ENCODE peak calls at places on chromosome 3, in eight cellular contexts. Z, G, W, X, Q, D, V and S are unnamed samples.

GRCh38 chr3:172622916-172623700 is 87.8 kb downstream of the NCEH1 start:
- ATAC-seq in V (no peak), X (no peak), W (no peak), Z (no peak), G (peak), Q (peak), D (peak), S (peak)

GRCh38 chr3:140216249-140216648 is 281.3 kb downstream of the CLSTN2 start:
- ATAC-seq in V (no peak), X (no peak), Q (no peak), D (no peak), G (peak), Z (no peak), W (no peak), S (no peak)

GRCh38 chr3:129424185-129424841 is 4.1 kb downstream of the EFCAB12 start:
- ATAC-seq in Q (no peak), V (no peak), G (peak), W (peak), Z (peak), X (peak), D (no peak), S (peak)

GRCh38 chr3:156694536-156694935 is 20.1 kb downstream of the TIPARP start:
- ATAC-seq in Q (no peak), V (no peak), W (no peak), D (no peak), X (no peak), Z (no peak), G (no peak), S (no peak)

GRCh38 chr3:146326875-146327543 is 76.1 kb upstream of the PLSCR4 start:
- ATAC-seq in V (peak), G (peak), X (no peak), D (peak), W (no peak), Q (no peak), Z (no peak), S (no peak)

GRCh38 chr3:136173939-136174338 is 22.2 kb downstream of the MSL2 start:
- ATAC-seq in W (no peak), Z (no peak), G (no peak), D (no peak), Q (no peak), X (no peak), V (no peak), S (no peak)

GRCh38 chr3:18758047-18758704 is 333.0 kb upstream of the SATB1 start:
- ATAC-seq in X (peak), Q (peak), Z (peak), G (peak), D (peak), V (no peak), W (peak), S (peak)

GRCh38 chr3:129793947-129794318 is 99.6 kb downstream of the TMCC1 start:
- ATAC-seq in Z (peak), X (no peak), W (peak), V (no peak), Q (no peak), D (peak), G (no peak), S (no peak)

GRCh38 chr3:187665764-187666402 is 4.3 kb downstream of the SST start:
- ATAC-seq in Q (no peak), D (no peak), V (no peak), X (no peak), G (no peak), Z (peak), W (no peak), S (peak)

GRCh38 chr3:71122641-71123040 is 460.9 kb downstream of the FOXP1 start:
- ATAC-seq in Q (no peak), V (no peak), W (no peak), X (no peak), Z (no peak), D (no peak), G (no peak), S (no peak)

GRCh38 chr3:177351757-177352158 is 154.5 kb upstream of the TBL1XR1 start:
- ATAC-seq in Z (peak), Q (no peak), X (peak), V (no peak), W (peak), D (no peak), G (no peak), S (peak)

GRCh38 chr3:12138044-12138443 is 20.7 kb downstream of the TIMP4 start:
- ATAC-seq in X (no peak), G (peak), Z (peak), D (peak), V (no peak), Q (no peak), W (no peak), S (peak)

GRCh38 chr3:112339609-112340008 is 6.7 kb downstream of the CD200 start:
- ATAC-seq in W (no peak), D (no peak), X (no peak), Q (no peak), Z (no peak), V (no peak), G (no peak), S (no peak)

GRCh38 chr3:170517251-170517945 is 68.5 kb downstream of the SLC7A14 start:
- ATAC-seq in G (no peak), Z (no peak), W (no peak), Q (no peak), X (no peak), V (no peak), D (no peak), S (no peak)

GRCh38 chr3:169133178-169134161 is 530.0 kb downstream of the MECOM start:
- ATAC-seq in G (no peak), W (no peak), Z (no peak), D (no peak), X (no peak), V (no peak), Q (no peak), S (no peak)

GRCh38 chr3:42501321-42501680 is 1.1 kb upstream of the VIPR1 start:
- ATAC-seq in D (no peak), V (no peak), Q (no peak), W (no peak), G (no peak), Z (peak), X (peak), S (no peak)

GRCh38 chr3:59386165-59386564 is 336.3 kb upstream of the CFAP20DC start:
- ATAC-seq in Z (peak), Q (no peak), D (no peak), X (peak), V (no peak), G (no peak), W (peak), S (peak)

GRCh38 chr3:83684199-83684598 is 1274.6 kb upstream of the CADM2 start:
- ATAC-seq in V (no peak), W (no peak), X (no peak), Z (no peak), D (no peak), Q (no peak), G (no peak), S (no peak)

GRCh38 chr3:24034464-24034863 is 89.4 kb downstream of the NR1D2 start:
- ATAC-seq in W (no peak), G (no peak), V (no peak), Z (no peak), D (no peak), Q (no peak), X (no peak), S (no peak)

GRCh38 chr3:167750273-167750971 is 14.9 kb downstream of the SERPINI1 start:
- ATAC-seq in W (peak), D (no peak), G (no peak), Q (peak), Z (peak), X (peak), V (no peak), S (no peak)

GRCh38 chr3:174951023-174951422 is 91.9 kb downstream of the NAALADL2 start:
- ATAC-seq in X (no peak), V (no peak), W (no peak), G (peak), Z (no peak), D (no peak), Q (no peak), S (no peak)

GRCh38 chr3:53274938-53275666 is 19.3 kb upstream of the TKT start:
- ATAC-seq in Z (no peak), V (no peak), W (no peak), G (no peak), Q (peak), X (no peak), D (no peak), S (no peak)

GRCh38 chr3:113245775-113246174 is 34.4 kb downstream of the BOC start:
- ATAC-seq in X (no peak), D (peak), G (no peak), Z (no peak), Q (no peak), V (peak), W (no peak), S (no peak)